ENCODE peak calls at places on chromosomes 1 and 21, in nine cellular contexts. S is IMR-90; J is HFF-Myc; G is CD8-positive, alpha-beta T cell; K is fibroblast of pulmonary artery; O is AG10803; F is colonic mucosa; H is WERI-Rb-1; T is astrocyte of the spinal cord. Z is an unnamed sample.

GRCh38 chr21:29190920-29191319 is 60.5 kb downstream of the MAP3K7CL start:
- DNase-seq in S (peak), J (no peak), G (no peak), K (peak), O (peak), F (no peak), H (no peak), T (peak), Z (no peak)

GRCh38 chr1:238401138-238401537 is 510.4 kb upstream of the ZP4 start:
- DNase-seq in S (no peak), J (no peak), G (no peak), K (no peak), O (no peak), F (no peak), H (no peak), T (no peak), Z (no peak)

GRCh38 chr1:181010789-181011188 is 11.9 kb downstream of the STX6 start:
- DNase-seq in S (peak), J (no peak), G (no peak), K (peak), O (peak), F (no peak), H (no peak), T (peak), Z (no peak)

GRCh38 chr1:50348449-50349241 is 74.6 kb downstream of the DMRTA2 start:
- DNase-seq in S (peak), J (peak), G (peak), K (peak), O (peak), F (peak), H (peak), T (peak), Z (no peak)

GRCh38 chr1:173870252-173871075 is 2.3 kb downstream of the ZBTB37 start:
- DNase-seq in S (no peak), J (no peak), G (peak), K (no peak), O (no peak), F (peak), H (no peak), T (no peak), Z (peak)

GRCh38 chr1:19762175-19762779 is 37.4 kb downstream of the TMCO4 start:
- DNase-seq in S (peak), J (no peak), G (peak), K (peak), O (no peak), F (peak), H (peak), T (no peak), Z (no peak)

GRCh38 chr1:182783068-182783467 is 6.5 kb upstream of the NPL start:
- DNase-seq in S (no peak), J (no peak), G (no peak), K (no peak), O (no peak), F (no peak), H (peak), T (no peak), Z (no peak)

GRCh38 chr1:72483958-72484357 is 201.6 kb upstream of the NEGR1 start:
- DNase-seq in S (no peak), J (no peak), G (no peak), K (no peak), O (no peak), F (no peak), H (no peak), T (no peak), Z (no peak)

GRCh38 chr1:227946624-227947424 is 908 bp downstream of the WNT9A start:
- DNase-seq in S (peak), J (no peak), G (peak), K (peak), O (peak), F (peak), H (peak), T (peak), Z (peak)

DNA sequence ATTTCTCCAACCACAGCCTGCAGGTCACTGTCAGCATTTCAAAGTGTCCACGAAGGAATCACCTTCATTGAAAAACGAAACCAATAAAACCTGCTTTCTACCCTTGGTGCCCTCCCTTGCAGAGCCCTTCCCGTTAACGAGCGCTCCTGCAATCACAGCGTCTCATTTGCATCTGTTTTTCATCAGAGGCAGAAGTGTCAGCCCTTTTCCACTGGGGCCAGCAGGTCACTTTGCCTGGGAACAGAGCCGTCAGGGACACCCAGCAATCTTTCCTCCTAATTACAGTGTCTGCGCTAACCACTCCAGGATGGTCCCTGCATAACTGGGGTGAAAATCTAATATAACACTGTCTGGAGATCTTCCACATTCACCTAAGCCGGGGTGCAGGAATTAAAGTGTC is 85.3 kb downstream of the PSMG1 start:
- DNase-seq in S (no peak), J (no peak), G (no peak), K (no peak), O (no peak), F (no peak), H (no peak), T (no peak), Z (no peak)
- TF ChIP-seq CTCF in S (no peak), J (no peak), G (no peak), K (no peak), O (no peak), F (no peak), H (no peak), T (no peak), Z (no peak)

GRCh38 chr1:74772945-74773344 is 40.0 kb downstream of the TYW3 start:
- DNase-seq in S (peak), J (no peak), G (no peak), K (peak), O (no peak), F (no peak), H (no peak), T (no peak), Z (no peak)

GRCh38 chr1:74773540-74773939 is 40.6 kb downstream of the TYW3 start:
- DNase-seq in S (no peak), J (no peak), G (no peak), K (no peak), O (no peak), F (no peak), H (no peak), T (no peak), Z (no peak)

GRCh38 chr1:74779750-74780149 is 46.8 kb downstream of the TYW3 start:
- DNase-seq in S (no peak), J (no peak), G (no peak), K (no peak), O (no peak), F (no peak), H (no peak), T (no peak), Z (no peak)

GRCh38 chr1:74771913-74772515 is 39.1 kb downstream of the TYW3 start:
- DNase-seq in S (peak), J (peak), G (no peak), K (peak), O (peak), F (no peak), H (peak), T (peak), Z (no peak)

DNA sequence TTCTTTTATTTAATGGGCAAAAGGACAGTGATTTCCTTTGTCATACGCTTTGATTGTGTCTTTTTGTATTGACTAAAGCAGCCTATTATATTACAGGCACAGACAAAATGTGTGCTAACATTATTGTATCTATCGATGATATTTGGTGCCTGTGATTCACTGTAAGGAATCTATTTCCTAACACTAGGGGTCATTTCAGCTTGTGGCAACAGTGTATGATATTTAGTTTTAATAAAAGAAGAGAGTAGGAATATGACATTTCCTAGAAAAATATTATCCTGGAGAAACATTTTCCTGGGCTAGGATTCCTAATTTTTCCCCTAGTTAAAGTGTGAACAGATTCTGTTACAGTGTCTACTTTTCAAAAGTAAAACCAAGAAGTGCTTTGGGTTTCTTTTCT is 42.8 kb downstream of the TYW3 start:
- DNase-seq in S (no peak), J (no peak), G (no peak), K (no peak), O (no peak), F (no peak), H (no peak), T (no peak), Z (no peak)
- TF ChIP-seq CTCF in S (peak), J (no peak), G (no peak), K (no peak), O (peak), F (no peak), H (no peak), T (no peak), Z (no peak)

DNA sequence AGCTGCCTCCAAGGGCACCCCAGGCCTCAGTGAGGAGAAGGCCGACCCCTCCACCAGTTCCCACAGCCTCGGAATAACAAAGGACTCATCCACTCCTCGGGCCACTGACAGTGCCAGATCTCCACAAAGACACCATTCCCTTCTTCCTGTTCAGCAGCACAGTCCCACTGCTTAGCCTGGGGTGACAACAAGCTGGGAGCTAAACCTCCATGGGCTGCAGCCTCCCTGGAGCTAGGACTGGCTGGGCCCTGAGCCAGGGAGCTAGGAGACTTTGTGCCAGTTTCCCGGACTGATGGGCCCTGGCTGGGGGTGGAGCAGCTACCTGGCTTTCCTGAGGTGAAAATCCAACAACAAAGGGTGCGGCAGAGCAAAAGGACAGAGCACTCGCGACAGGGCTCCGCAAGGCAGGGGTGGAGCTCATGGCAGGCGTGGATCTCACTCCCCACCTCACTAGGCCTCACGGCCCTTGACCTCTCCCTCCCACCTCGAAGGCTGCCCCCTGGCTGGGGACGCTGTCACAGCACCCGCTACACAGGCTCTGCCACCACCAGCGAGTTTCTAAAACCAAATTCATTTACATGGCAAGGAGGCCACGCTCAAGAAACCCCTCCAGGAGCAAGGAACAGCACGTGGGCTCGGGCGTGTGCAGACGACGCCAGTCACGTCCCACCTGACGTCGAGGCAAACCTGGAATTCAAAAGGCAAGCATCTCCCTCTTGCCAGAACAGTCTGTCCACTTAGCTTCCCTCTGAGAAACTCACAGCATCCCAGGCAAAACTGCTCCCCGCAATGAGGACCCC is 13.8 kb downstream of the SLC35E2B start:
- DNase-seq in S (no peak), J (no peak), G (peak), K (no peak), O (no peak), F (peak), H (peak), T (no peak), Z (no peak)
- TF ChIP-seq CTCF in S (peak), J (no peak), G (peak), K (peak), O (peak), F (peak), H (peak), T (peak), Z (no peak)

DNA sequence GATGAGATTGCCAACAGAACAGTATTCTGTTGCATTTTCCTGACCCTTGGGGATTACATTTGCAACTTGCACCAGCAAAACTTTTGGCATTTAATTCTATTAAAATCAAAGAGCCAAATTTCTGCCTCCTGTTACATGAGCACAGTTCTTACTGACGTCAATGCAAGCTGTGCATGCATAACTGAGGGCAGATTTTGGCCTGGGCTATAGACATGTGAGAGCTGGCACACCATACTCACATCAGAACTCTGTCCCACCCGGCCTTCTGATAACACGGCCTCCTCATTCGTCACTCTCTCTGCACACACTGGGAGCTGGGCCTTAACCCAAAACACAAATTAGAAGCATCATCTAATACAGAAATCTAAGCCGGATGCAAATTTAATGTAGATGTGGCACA is 31.5 kb downstream of the PAPPA2 start:
- DNase-seq in S (no peak), J (no peak), G (no peak), K (peak), O (no peak), F (no peak), H (no peak), T (no peak), Z (no peak)
- TF ChIP-seq CTCF in S (no peak), J (no peak), G (no peak), K (no peak), O (no peak), F (no peak), H (no peak), T (no peak), Z (no peak)

GRCh38 chr1:43392702-43393101 is 3.0 kb downstream of the SZT2 start:
- DNase-seq in S (no peak), J (no peak), G (no peak), K (no peak), O (no peak), F (no peak), H (no peak), T (no peak), Z (no peak)

GRCh38 chr1:43389326-43390313 is at the start of the genes MED8 and SZT2:
- DNase-seq in S (peak), J (peak), G (peak), K (peak), O (peak), F (peak), H (peak), T (peak), Z (peak)

GRCh38 chr1:43396059-43396458 is 6.4 kb downstream of the SZT2 start:
- DNase-seq in S (no peak), J (no peak), G (no peak), K (no peak), O (no peak), F (no peak), H (no peak), T (no peak), Z (no peak)

GRCh38 chr1:43395523-43395922 is 5.8 kb downstream of the SZT2 start:
- DNase-seq in S (no peak), J (no peak), G (no peak), K (no peak), O (no peak), F (no peak), H (no peak), T (no peak), Z (no peak)
- TF ChIP-seq CTCF in S (no peak), J (no peak), G (no peak), K (no peak), O (no peak), F (no peak), H (no peak), T (no peak), Z (no peak)

GRCh38 chr1:219173758-219174671 is at the start of gene LYPLAL1:
- DNase-seq in S (peak), J (peak), G (peak), K (peak), O (peak), F (peak), H (peak), T (peak), Z (peak)
- TF ChIP-seq CTCF in S (no peak), J (no peak), G (no peak), K (no peak), O (no peak), F (no peak), H (peak), T (peak), Z (no peak)

GRCh38 chr1:40092241-40092640 is 4.8 kb downstream of the PPT1 start:
- DNase-seq in S (no peak), J (no peak), G (no peak), K (no peak), O (no peak), F (no peak), H (no peak), T (no peak), Z (no peak)

GRCh38 chr1:40094481-40095110 is 2.5 kb downstream of the PPT1 start:
- DNase-seq in S (no peak), J (no peak), G (no peak), K (no peak), O (no peak), F (no peak), H (no peak), T (no peak), Z (no peak)

GRCh38 chr1:40092811-40093617 is 4.0 kb downstream of the PPT1 start:
- DNase-seq in S (peak), J (no peak), G (no peak), K (no peak), O (peak), F (no peak), H (no peak), T (peak), Z (no peak)

GRCh38 chr1:40096646-40096976 is 441 bp downstream of the PPT1 start:
- DNase-seq in S (no peak), J (no peak), G (no peak), K (no peak), O (no peak), F (no peak), H (no peak), T (no peak), Z (no peak)

GRCh38 chr1:40096977-40097782 is at the start of gene PPT1:
- DNase-seq in S (peak), J (peak), G (peak), K (peak), O (peak), F (peak), H (peak), T (peak), Z (peak)
- TF ChIP-seq CTCF in S (peak), J (no peak), G (peak), K (peak), O (peak), F (no peak), H (no peak), T (peak), Z (peak)

DNA sequence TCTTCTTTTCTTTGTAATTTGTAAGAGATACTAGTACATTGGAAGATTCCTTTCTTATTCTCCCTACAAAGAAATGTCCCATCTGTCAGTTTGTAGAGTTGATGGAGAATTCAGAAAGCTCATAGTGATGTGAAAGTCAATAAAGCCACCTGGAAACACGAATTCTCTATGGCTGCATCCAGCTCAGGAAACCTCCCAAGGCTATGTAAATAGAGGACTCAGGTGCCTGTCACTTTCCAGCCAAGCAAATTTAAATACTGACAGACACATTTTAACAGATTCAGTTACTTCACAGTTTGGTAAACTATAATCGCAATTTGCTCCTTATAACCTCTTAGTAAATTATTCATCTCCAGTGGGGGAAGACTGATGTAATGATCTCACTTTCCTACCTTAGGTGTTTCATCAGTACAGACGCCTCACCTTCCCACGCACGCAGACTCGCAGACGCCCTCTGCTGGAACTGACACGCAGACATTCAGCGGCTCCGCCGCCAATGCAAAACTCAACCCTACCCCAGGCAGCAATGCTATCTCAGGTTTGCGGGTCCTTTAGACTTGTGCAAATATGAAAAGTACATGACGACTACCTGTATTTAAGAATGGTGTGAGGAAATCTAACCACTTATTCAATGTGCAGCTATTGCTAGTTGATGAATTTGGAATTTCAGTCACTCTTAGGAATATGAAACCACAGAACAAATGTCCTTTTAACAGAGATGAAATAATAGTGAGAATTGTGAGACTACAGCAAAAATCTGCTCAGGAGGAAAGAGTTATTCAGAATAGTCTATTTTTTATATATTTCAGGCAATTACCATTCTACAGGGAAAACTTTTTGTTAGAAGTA is 60.6 kb downstream of the PTPRC start:
- DNase-seq in S (peak), J (no peak), G (peak), K (peak), O (peak), F (peak), H (peak), T (peak), Z (peak)
- TF ChIP-seq CTCF in S (peak), J (peak), G (peak), K (peak), O (peak), F (peak), H (peak), T (peak), Z (peak)